ENCODE peak calls at places on chromosomes 6 and 20, in five cellular contexts. I is ACHN; R is stimulated activated CD8-positive, alpha-beta memory T cell treated with anti-CD3 and anti-CD28 coated beads, Interleukin-15, amount 100 ng/mL, for 4 hours; C is SW480; Q is left cardiac atrium. N is an unnamed sample.

GRCh38 chr6:3159805-3160781 is 2.7 kb upstream of the TUBB2A start:
- DNase-seq in I (no peak), R (peak; percentile 72), C (peak; percentile 92), Q (peak; percentile 66), N (no peak)

GRCh38 chr6:1367771-1368170 is 21.6 kb upstream of the FOXF2 start:
- DNase-seq in I (no peak), R (no peak), C (no peak), Q (no peak), N (no peak)

GRCh38 chr20:45372241-45372640 is 5.9 kb downstream of the TP53TG5 start:
- DNase-seq in I (no peak), R (no peak), C (no peak), Q (no peak), N (no peak)

GRCh38 chr6:111841822-111842221 is 31.4 kb downstream of the FYN start:
- DNase-seq in I (no peak), R (no peak), C (peak; percentile 72), Q (no peak), N (peak; percentile 87)

GRCh38 chr6:53539561-53539960 is 5.3 kb downstream of the GCLC start:
- DNase-seq in I (no peak), R (no peak), C (no peak), Q (no peak), N (no peak)

GRCh38 chr6:27871919-27872633 is 40.1 kb downstream of the OR2B2 start:
- DNase-seq in I (peak; percentile 74), R (peak; percentile 80), C (peak; percentile 63), Q (peak; percentile 71), N (no peak)

GRCh38 chr6:142542704-142543233 is 241.0 kb downstream of the ADGRG6 start:
- DNase-seq in I (peak; percentile 70), R (no peak), C (no peak), Q (peak; percentile 56), N (no peak)

GRCh38 chr20:61127311-61128044 is 124.6 kb upstream of the CDH4 start:
- DNase-seq in I (peak; percentile 8), R (no peak), C (peak; percentile 67), Q (no peak), N (no peak)